ENCODE peak calls at places on chromosomes 11 and 22, in six cellular contexts. G is colonic mucosa, N is neural progenitor cell, Q is GM23248, C is esophagus squamous epithelium, H is testis. S is an unnamed sample.

GRCh38 chr11:27447288-27447914 is 25.2 kb downstream of the LGR4 start:
- DNase-seq in Q (peak; percentile 84), C (no peak), H (no peak), N (no peak), G (no peak), S (no peak)

GRCh38 chr11:3170756-3171670 is 5.9 kb upstream of the OSBPL5 start:
- DNase-seq in C (no peak), N (no peak), H (no peak), G (no peak), Q (no peak), S (no peak)

GRCh38 chr11:416757-417621 is 2.2 kb upstream of the SIGIRR start:
- DNase-seq in Q (peak; percentile 65), C (no peak), H (no peak), N (peak; percentile 62), G (peak; percentile 78), S (no peak)

GRCh38 chr22:22432479-22432878 is 76.1 kb downstream of the ZNF280B start:
- DNase-seq in Q (no peak), H (no peak), N (no peak), G (no peak), C (no peak), S (no peak)

GRCh38 chr22:36546092-36546804 is 17.3 kb upstream of the EIF3D start:
- DNase-seq in C (no peak), N (peak; percentile 88), Q (peak; percentile 74), G (no peak), H (peak; percentile 46), S (peak; percentile 76)

GRCh38 chr11:130522284-130522961 is 74.0 kb downstream of the ADAMTS15 start:
- DNase-seq in H (peak; percentile 94), G (peak; percentile 70), N (peak; percentile 79), Q (peak; percentile 97), C (no peak), S (peak; percentile 52)

GRCh38 chr22:47192106-47192650 is 429.7 kb downstream of the TBC1D22A start:
- DNase-seq in Q (no peak), N (no peak), G (peak; percentile 26), C (no peak), H (peak; percentile 12), S (no peak)

GRCh38 chr11:3849297-3849874 is 6.1 kb upstream of the STIM1 start:
- DNase-seq in N (peak; percentile 55), C (no peak), G (peak; percentile 56), Q (peak; percentile 67), H (peak; percentile 32), S (peak; percentile 70)

GRCh38 chr11:130218501-130218900 is 58.9 kb downstream of the ST14 start:
- DNase-seq in Q (no peak), C (no peak), N (no peak), G (no peak), H (no peak), S (no peak)

GRCh38 chr11:11608783-11609232 is 13.0 kb downstream of the GALNT18 start:
- DNase-seq in C (no peak), N (no peak), Q (peak; percentile 63), G (no peak), H (no peak), S (peak; percentile 20)

GRCh38 chr22:33337524-33337923 is 279.3 kb upstream of the SYN3 start:
- DNase-seq in H (no peak), N (no peak), G (peak; percentile 59), Q (no peak), C (no peak), S (no peak)

GRCh38 chr11:69301491-69302401 is 7.8 kb downstream of the MYEOV start:
- DNase-seq in G (peak; percentile 78), N (no peak), C (no peak), Q (peak; percentile 95), H (no peak), S (peak; percentile 83)

GRCh38 chr11:57700425-57700824 is 11.6 kb downstream of the MED19 start:
- DNase-seq in Q (no peak), H (no peak), N (peak; percentile 16), C (no peak), G (no peak), S (no peak)
- H3K36me3 ChIP-seq in Q (peaks cover 66% of the 10 kb centered on the region), H (no peaks in the 10 kb centered on the region), N (no peaks in the 10 kb centered on the region), C (peaks cover 57% of the 10 kb centered on the region), G (peaks cover 41% of the 10 kb centered on the region), S (peaks cover 78% of the 10 kb centered on the region)

GRCh38 chr11:8685306-8685705 is 2.7 kb downstream of the RPL27A start:
- DNase-seq in Q (no peak), H (no peak), N (no peak), G (no peak), C (no peak), S (no peak)
- H3K36me3 ChIP-seq in Q (peaks cover 36% of the 10 kb centered on the region), H (no peaks in the 10 kb centered on the region), N (peaks cover 10% of the 10 kb centered on the region), G (peaks cover 12% of the 10 kb centered on the region), C (peaks cover 24% of the 10 kb centered on the region), S (peaks cover 36% of the 10 kb centered on the region)

GRCh38 chr22:45740236-45740635 is 68.6 kb downstream of the ATXN10 start:
- DNase-seq in Q (peak; percentile 25), H (no peak), C (no peak), N (no peak), G (no peak), S (no peak)

GRCh38 chr22:45743687-45744086 is 72.1 kb downstream of the ATXN10 start:
- DNase-seq in N (no peak), C (no peak), H (no peak), G (no peak), Q (peak; percentile 15), S (no peak)

GRCh38 chr22:45735273-45735672 is 63.6 kb downstream of the ATXN10 start:
- DNase-seq in G (no peak), N (no peak), Q (no peak), C (no peak), H (no peak), S (no peak)

GRCh38 chr22:45742866-45743450 is 71.3 kb downstream of the ATXN10 start:
- DNase-seq in N (no peak), Q (peak; percentile 63), C (no peak), G (no peak), H (no peak), S (peak; percentile 11)

GRCh38 chr22:45738206-45738605 is 66.6 kb downstream of the ATXN10 start:
- DNase-seq in H (no peak), G (no peak), C (no peak), N (no peak), Q (peak; percentile 32), S (no peak)
- H3K36me3 ChIP-seq in H (no peaks in the 10 kb centered on the region), G (peaks cover 7% of the 10 kb centered on the region), C (peaks cover 17% of the 10 kb centered on the region), N (peaks cover 18% of the 10 kb centered on the region), Q (peaks cover 65% of the 10 kb centered on the region), S (peaks cover 59% of the 10 kb centered on the region)

GRCh38 chr22:26452236-26453016 is 23.4 kb downstream of the ASPHD2 start:
- DNase-seq in N (no peak), C (no peak), G (no peak), Q (no peak), H (no peak), S (no peak)
- H3K36me3 ChIP-seq in N (no peaks in the 10 kb centered on the region), C (peaks cover 16% of the 10 kb centered on the region), G (no peaks in the 10 kb centered on the region), Q (no peaks in the 10 kb centered on the region), H (no peaks in the 10 kb centered on the region), S (peaks cover 31% of the 10 kb centered on the region)

DNA sequence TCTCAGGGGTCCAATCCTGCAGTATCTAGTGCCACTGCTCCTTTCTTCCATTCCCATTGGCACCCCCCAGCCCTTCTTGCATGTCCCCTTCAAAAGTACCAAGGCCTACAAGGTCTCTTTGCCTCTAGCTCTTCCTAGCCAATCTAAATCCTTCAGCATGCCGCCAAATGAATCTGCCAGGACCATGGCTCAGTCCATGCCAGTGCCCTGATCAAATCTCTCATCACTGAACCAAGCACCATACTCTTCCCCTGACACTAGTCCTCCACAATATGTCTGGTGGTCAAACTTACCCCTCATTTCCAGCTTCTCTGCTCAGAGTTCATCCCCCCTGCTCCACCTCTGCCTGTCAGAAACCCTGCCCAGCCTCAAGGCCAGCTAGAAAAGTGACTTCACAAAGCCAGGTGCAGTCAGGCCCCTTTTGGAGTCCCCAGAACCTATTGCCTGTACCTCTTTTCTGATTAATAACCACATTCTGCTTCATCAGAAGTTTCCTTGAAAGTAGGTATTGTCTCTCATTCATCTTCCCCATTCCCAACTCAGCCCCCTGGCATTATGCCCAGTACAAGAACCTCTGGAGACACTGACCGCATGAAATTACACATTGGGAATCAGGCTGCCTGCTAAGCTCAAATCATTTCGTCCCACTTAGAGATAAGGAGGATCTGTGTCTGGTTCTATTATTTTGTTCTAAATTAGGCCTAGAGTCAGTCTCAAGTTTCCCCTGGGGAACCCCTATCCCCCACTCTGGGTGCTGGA is 11.4 kb downstream of the FEN1 start:
- DNase-seq in H (no peak), C (no peak), G (no peak), Q (no peak), N (no peak), S (no peak)
- H3K36me3 ChIP-seq in H (no peaks in the 10 kb centered on the region), C (no peaks in the 10 kb centered on the region), G (no peaks in the 10 kb centered on the region), Q (no peaks in the 10 kb centered on the region), N (peaks cover 4% of the 10 kb centered on the region), S (peaks cover 98% of the 10 kb centered on the region)

DNA sequence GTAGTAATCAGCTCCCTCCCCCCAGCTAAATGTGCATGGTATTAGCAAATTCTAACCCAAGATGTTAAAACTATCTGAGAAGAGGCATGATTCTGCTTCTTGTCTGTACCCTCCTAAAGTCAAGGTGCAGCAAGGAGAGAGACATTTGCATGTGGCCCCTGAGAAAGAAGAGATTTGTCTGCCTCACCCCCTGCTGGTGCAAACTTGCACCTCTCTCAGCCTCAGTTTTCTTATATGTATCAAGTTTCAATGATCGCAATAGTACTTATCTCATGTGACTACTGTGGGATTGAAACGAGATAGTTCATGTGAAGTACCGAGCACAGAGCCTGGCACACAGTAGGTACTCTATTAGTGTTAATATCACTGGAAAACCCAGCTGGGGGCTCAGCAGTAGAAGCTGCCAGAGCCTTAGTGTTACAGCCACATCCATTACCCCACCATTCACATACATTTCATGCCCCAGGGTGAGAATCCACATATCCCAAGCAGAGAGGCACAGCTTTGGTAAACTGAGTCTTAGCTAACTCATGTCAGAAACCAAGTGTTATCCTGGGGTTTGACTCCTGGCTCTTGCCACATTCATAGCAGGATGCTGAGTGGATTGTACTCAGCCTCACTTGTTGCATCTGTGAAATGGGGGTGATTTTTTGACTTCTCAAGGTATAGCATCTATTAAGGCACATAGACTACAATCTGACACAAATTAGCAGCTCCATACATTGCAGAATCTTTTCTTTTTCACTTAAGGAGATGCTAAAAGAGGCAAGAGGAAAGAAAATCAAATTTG is 24.9 kb downstream of the CD44 start:
- DNase-seq in G (no peak), N (no peak), C (no peak), Q (no peak), H (no peak), S (no peak)
- H3K36me3 ChIP-seq in G (no peaks in the 10 kb centered on the region), N (no peaks in the 10 kb centered on the region), C (no peaks in the 10 kb centered on the region), Q (peaks cover 26% of the 10 kb centered on the region), H (no peaks in the 10 kb centered on the region), S (no peaks in the 10 kb centered on the region)